ENCODE peak calls at places on chromosomes 5 and 9, in four cellular contexts. L, T, Q and D are unnamed samples.

GRCh38 chr5:24547127-24547526 is 97.7 kb downstream of the CDH10 start:
- DNase-seq in L (no peak), T (no peak), Q (no peak), D (no peak)

GRCh38 chr5:111848374-111848914 is 91.5 kb upstream of the NREP start:
- DNase-seq in L (no peak), T (no peak), Q (no peak), D (no peak)

GRCh38 chr5:51382759-51383493 is at the start of gene ISL1:
- DNase-seq in L (peak), T (peak), Q (no peak), D (no peak)

GRCh38 chr9:107485451-107486043 is 4.0 kb downstream of the KLF4 start:
- DNase-seq in L (no peak), T (no peak), Q (no peak), D (no peak)

GRCh38 chr9:69785757-69786156 is 25.9 kb upstream of the PTAR1 start:
- DNase-seq in L (no peak), T (no peak), Q (no peak), D (no peak)

GRCh38 chr5:87243161-87243877 is 24.4 kb upstream of the RASA1 start:
- DNase-seq in L (no peak), T (no peak), Q (no peak), D (no peak)

GRCh38 chr9:38263534-38263933 is 129.0 kb upstream of the ALDH1B1 start:
- DNase-seq in L (no peak), T (no peak), Q (no peak), D (no peak)

GRCh38 chr9:34591911-34592866 is 2.7 kb upstream of the CNTFR start:
- DNase-seq in L (no peak), T (no peak), Q (no peak), D (no peak)

GRCh38 chr5:18067615-18068014 is 433.4 kb downstream of the TAF11L14 start:
- DNase-seq in L (no peak), T (no peak), Q (no peak), D (no peak)

GRCh38 chr9:127862075-127863011 is 7.9 kb upstream of the ENG start:
- DNase-seq in L (no peak), T (no peak), Q (no peak), D (no peak)

GRCh38 chr5:135828793-135829150 is 5.7 kb upstream of the SLC25A48 start:
- DNase-seq in L (no peak), T (no peak), Q (no peak), D (no peak)

GRCh38 chr9:69035438-69036316 is at the start of gene FXN:
- DNase-seq in L (peak), T (peak), Q (peak), D (no peak)

GRCh38 chr9:137394866-137395665 is 27.9 kb downstream of the EXD3 start:
- DNase-seq in L (no peak), T (no peak), Q (no peak), D (no peak)

GRCh38 chr9:36328798-36329411 is 70.7 kb upstream of the GNE start:
- DNase-seq in L (peak), T (no peak), Q (no peak), D (no peak)

GRCh38 chr9:75892168-75892901 is 1.9 kb downstream of the PCSK5 start:
- DNase-seq in L (peak), T (peak), Q (no peak), D (no peak)

GRCh38 chr5:33311893-33312292 is 128.9 kb upstream of the TARS1 start:
- DNase-seq in L (no peak), T (no peak), Q (no peak), D (no peak)

GRCh38 chr5:158313739-158314464 is 455.0 kb upstream of the CLINT1 start:
- DNase-seq in L (no peak), T (peak), Q (no peak), D (no peak)

GRCh38 chr9:135065151-135065550 is 22.3 kb upstream of the OLFM1 start:
- DNase-seq in L (no peak), T (no peak), Q (no peak), D (no peak)

GRCh38 chr9:79360387-79361347 is 211.1 kb upstream of the TLE4 start:
- DNase-seq in L (no peak), T (no peak), Q (no peak), D (peak)

GRCh38 chr5:173721259-173722232 is 105.1 kb upstream of the BOD1 start:
- DNase-seq in L (no peak), T (no peak), Q (no peak), D (no peak)

GRCh38 chr5:144202725-144203124 is 32.1 kb downstream of the KCTD16 start:
- DNase-seq in L (no peak), T (no peak), Q (no peak), D (no peak)

GRCh38 chr5:1396029-1396816 is 49.0 kb downstream of the SLC6A3 start:
- DNase-seq in L (no peak), T (no peak), Q (no peak), D (no peak)

GRCh38 chr5:95181650-95182049 is 103.2 kb downstream of the MCTP1 start:
- DNase-seq in L (no peak), T (no peak), Q (no peak), D (no peak)

GRCh38 chr5:129763651-129764050 is 15.8 kb downstream of the MINAR2 start:
- DNase-seq in L (no peak), T (no peak), Q (no peak), D (no peak)

GRCh38 chr5:79109527-79110492 is 1.8 kb upstream of the BHMT start:
- DNase-seq in L (no peak), T (peak), Q (no peak), D (no peak)

GRCh38 chr9:93603011-93603410 is 26.6 kb downstream of the PHF2 start:
- DNase-seq in L (no peak), T (no peak), Q (no peak), D (no peak)

GRCh38 chr5:342501-343460 is 21.3 kb downstream of the AHRR start:
- DNase-seq in L (no peak), T (no peak), Q (no peak), D (no peak)

GRCh38 chr9:98912450-98912849 is 31.3 kb upstream of the COL15A1 start:
- DNase-seq in L (no peak), T (no peak), Q (no peak), D (no peak)

GRCh38 chr9:87766697-87767096 is 40.8 kb downstream of the CTSL start:
- DNase-seq in L (no peak), T (no peak), Q (no peak), D (no peak)

GRCh38 chr5:72470817-72471216 is 36.4 kb downstream of the ZNF366 start:
- DNase-seq in L (no peak), T (no peak), Q (no peak), D (no peak)

GRCh38 chr5:41925555-41925946 is 470 bp downstream of the FBXO4 start:
- DNase-seq in L (peak), T (no peak), Q (peak), D (no peak)

GRCh38 chr9:138022121-138022741 is 144.6 kb downstream of the CACNA1B start:
- DNase-seq in L (no peak), T (peak), Q (no peak), D (peak)

GRCh38 chr5:74839228-74839627 is 27.0 kb downstream of the FAM169A start:
- DNase-seq in L (no peak), T (no peak), Q (no peak), D (no peak)

GRCh38 chr5:154756203-154756870 is 1.2 kb downstream of the LARP1 start:
- DNase-seq in L (peak), T (no peak), Q (peak), D (no peak)

GRCh38 chr9:4741365-4742031 is 496 bp upstream of the AK3 start:
- DNase-seq in L (peak), T (peak), Q (no peak), D (no peak)

GRCh38 chr5:150904479-150905311 is at the start of gene ZNF300:
- DNase-seq in L (peak), T (peak), Q (no peak), D (peak)

GRCh38 chr5:79576606-79577289 is 35.5 kb upstream of the TENT2 start:
- DNase-seq in L (no peak), T (no peak), Q (no peak), D (no peak)

GRCh38 chr5:1038417-1039209 is 30.0 kb downstream of the NKD2 start:
- DNase-seq in L (no peak), T (no peak), Q (no peak), D (no peak)

GRCh38 chr9:80995759-80996158 is 693.6 kb downstream of the TLE1 start:
- DNase-seq in L (no peak), T (no peak), Q (no peak), D (no peak)

GRCh38 chr5:63127054-63127453 is 548.4 kb downstream of the LRRC70 start:
- DNase-seq in L (no peak), T (no peak), Q (no peak), D (no peak)